ENCODE peak calls at places on chromosomes 11 and 22, in eight cellular contexts. O is cardiac muscle cell, T is AG04449, Q is endodermal cell, A is mammary epithelial cell, F is left lung, W is AG10803, N is brain microvascular endothelial cell. L is an unnamed sample.

GRCh38 chr11:11291432-11292015 is 61.5 kb downstream of the CSNK2A3 start:
- DNase-seq in O (no peak), T (no peak), Q (no peak), A (no peak), F (no peak), W (no peak), N (no peak), L (no peak)

GRCh38 chr11:1746516-1746931 is 3.9 kb downstream of the IFITM10 start:
- DNase-seq in O (no peak), T (no peak), Q (peak), A (peak), F (peak), W (no peak), N (no peak), L (no peak)

GRCh38 chr11:56916162-56916561 is 72.6 kb upstream of the OR5AK2 start:
- DNase-seq in O (no peak), T (no peak), Q (no peak), A (no peak), F (no peak), W (no peak), N (no peak), L (no peak)

GRCh38 chr11:121930004-121930965 is 185.7 kb downstream of the BLID start:
- DNase-seq in O (peak), T (no peak), Q (no peak), A (no peak), F (no peak), W (peak), N (no peak), L (no peak)

GRCh38 chr11:104881117-104881794 is 17.0 kb downstream of the CASP12 start:
- DNase-seq in O (no peak), T (no peak), Q (no peak), A (no peak), F (no peak), W (no peak), N (no peak), L (no peak)

GRCh38 chr11:69123593-69124545 is 31.9 kb upstream of the SMIM38 start:
- DNase-seq in O (no peak), T (no peak), Q (peak), A (no peak), F (no peak), W (no peak), N (no peak), L (no peak)

GRCh38 chr11:29448246-29448877 is 568.5 kb downstream of the KCNA4 start:
- DNase-seq in O (peak), T (no peak), Q (peak), A (peak), F (no peak), W (peak), N (peak), L (peak)

GRCh38 chr22:50701428-50702154 is 29.0 kb downstream of the SHANK3 start:
- DNase-seq in O (no peak), T (no peak), Q (peak), A (no peak), F (peak), W (no peak), N (no peak), L (no peak)

GRCh38 chr11:62922653-62923371 is 1.6 kb upstream of the CHRM1 start:
- DNase-seq in O (peak), T (no peak), Q (peak), A (no peak), F (no peak), W (no peak), N (no peak), L (no peak)

GRCh38 chr11:43944761-43945311 is 2.4 kb downstream of the C11orf96 start:
- DNase-seq in O (peak), T (no peak), Q (peak), A (peak), F (peak), W (no peak), N (peak), L (no peak)

GRCh38 chr11:114501901-114502300 is 57.8 kb downstream of the NXPE1 start:
- DNase-seq in O (no peak), T (no peak), Q (no peak), A (peak), F (no peak), W (peak), N (no peak), L (no peak)

GRCh38 chr22:43136801-43137200 is 6.4 kb downstream of the MCAT start:
- DNase-seq in O (no peak), T (no peak), Q (no peak), A (no peak), F (no peak), W (no peak), N (no peak), L (no peak)

GRCh38 chr11:6635082-6635932 is 16.1 kb upstream of the TPP1 start:
- DNase-seq in O (peak), T (no peak), Q (no peak), A (no peak), F (no peak), W (peak), N (no peak), L (no peak)

GRCh38 chr11:73143126-73143838 is 1.2 kb upstream of the FCHSD2 start:
- DNase-seq in O (peak), T (no peak), Q (no peak), A (no peak), F (no peak), W (no peak), N (no peak), L (no peak)

GRCh38 chr11:95067828-95068244 is 1.1 kb downstream of the SRSF8 start:
- DNase-seq in O (no peak), T (no peak), Q (no peak), A (no peak), F (no peak), W (peak), N (no peak), L (no peak)

GRCh38 chr11:120205596-120206161 is 5.2 kb upstream of the OAF start:
- DNase-seq in O (peak), T (no peak), Q (no peak), A (peak), F (no peak), W (peak), N (peak), L (peak)

GRCh38 chr22:32307617-32308016 is 50.0 kb upstream of the RFPL3 start:
- DNase-seq in O (no peak), T (no peak), Q (no peak), A (no peak), F (no peak), W (no peak), N (no peak), L (no peak)

GRCh38 chr11:113540416-113541330 is 65.5 kb upstream of the DRD2 start:
- DNase-seq in O (no peak), T (no peak), Q (peak), A (no peak), F (no peak), W (no peak), N (no peak), L (no peak)

GRCh38 chr11:11149671-11150459 is 203.2 kb downstream of the CSNK2A3 start:
- DNase-seq in O (no peak), T (no peak), Q (peak), A (no peak), F (no peak), W (no peak), N (no peak), L (no peak)

GRCh38 chr11:73633999-73634398 is 12.4 kb upstream of the PLEKHB1 start:
- DNase-seq in O (no peak), T (no peak), Q (no peak), A (no peak), F (no peak), W (no peak), N (no peak), L (no peak)

GRCh38 chr11:117099681-117100080 is 1.5 kb upstream of the SIK3 start:
- DNase-seq in O (no peak), T (no peak), Q (no peak), A (no peak), F (no peak), W (no peak), N (no peak), L (no peak)

GRCh38 chr22:45834795-45835194 is 142.2 kb downstream of the WNT7B start:
- DNase-seq in O (no peak), T (no peak), Q (no peak), A (no peak), F (no peak), W (no peak), N (no peak), L (no peak)

GRCh38 chr22:45832180-45832579 is 144.8 kb downstream of the WNT7B start:
- DNase-seq in O (no peak), T (no peak), Q (peak), A (no peak), F (no peak), W (no peak), N (no peak), L (no peak)

GRCh38 chr22:45833613-45834012 is 143.3 kb downstream of the WNT7B start:
- DNase-seq in O (no peak), T (no peak), Q (no peak), A (no peak), F (no peak), W (no peak), N (no peak), L (no peak)

GRCh38 chr22:45832959-45833580 is 143.9 kb downstream of the WNT7B start:
- DNase-seq in O (no peak), T (no peak), Q (no peak), A (peak), F (no peak), W (no peak), N (no peak), L (no peak)

GRCh38 chr22:45834241-45834640 is 142.7 kb downstream of the WNT7B start:
- DNase-seq in O (no peak), T (no peak), Q (no peak), A (no peak), F (no peak), W (no peak), N (no peak), L (no peak)
- H3K4me3 ChIP-seq in O (no peak), T (no peak), Q (no peak), A (no peak), F (no peak), W (no peak), N (no peak), L (no peak)

GRCh38 chr11:2891291-2891690 is 5.7 kb upstream of the CDKN1C start:
- DNase-seq in O (no peak), T (no peak), Q (peak), A (no peak), F (no peak), W (no peak), N (no peak), L (no peak)
- TF ChIP-seq CTCF in O (no peak), T (no peak), Q (peak), A (no peak), F (no peak), W (no peak), N (no peak), L (peak)

GRCh38 chr11:18324381-18324780 is 2.0 kb downstream of the GTF2H1 start:
- DNase-seq in O (no peak), T (no peak), Q (no peak), A (no peak), F (no peak), W (no peak), N (no peak), L (no peak)
- H3K4me3 ChIP-seq in O (no peak), T (peak), Q (peak), A (peak), F (no peak), W (peak), N (peak), L (peak)

GRCh38 chr11:70948855-70949551 is 303.4 kb downstream of the SHANK2 start:
- DNase-seq in O (no peak), T (no peak), Q (no peak), A (no peak), F (no peak), W (no peak), N (no peak), L (no peak)

GRCh38 chr11:70944141-70944540 is 308.2 kb downstream of the SHANK2 start:
- DNase-seq in O (no peak), T (no peak), Q (no peak), A (no peak), F (no peak), W (no peak), N (no peak), L (no peak)

GRCh38 chr11:70948416-70948815 is 304.0 kb downstream of the SHANK2 start:
- DNase-seq in O (no peak), T (no peak), Q (no peak), A (no peak), F (no peak), W (no peak), N (no peak), L (no peak)

GRCh38 chr11:70942593-70942992 is 309.8 kb downstream of the SHANK2 start:
- DNase-seq in O (no peak), T (no peak), Q (peak), A (no peak), F (no peak), W (no peak), N (no peak), L (no peak)

DNA sequence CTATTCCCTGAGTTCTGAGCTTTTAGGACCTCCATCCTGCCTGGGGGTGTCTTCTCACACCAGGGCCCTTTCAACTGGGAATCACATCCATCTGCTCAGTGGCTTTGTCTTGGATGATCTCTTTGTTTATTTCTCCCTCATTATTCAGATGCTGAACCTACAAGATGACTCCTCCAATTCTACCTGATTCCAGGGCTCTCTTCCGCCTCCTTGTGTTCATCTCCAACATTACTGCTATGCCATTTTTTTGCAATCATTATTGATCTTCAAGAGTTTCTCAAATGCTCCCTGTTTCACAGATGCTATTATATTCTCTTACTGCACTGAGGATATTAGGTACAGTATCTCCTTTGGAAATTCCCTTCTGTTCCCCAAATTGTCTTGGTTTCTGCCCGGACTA is 307.7 kb downstream of the SHANK2 start:
- DNase-seq in O (no peak), T (no peak), Q (no peak), A (no peak), F (no peak), W (no peak), N (no peak), L (no peak)
- TF ChIP-seq CTCF in O (no peak), T (no peak), Q (peak), A (no peak), F (no peak), W (no peak), N (no peak), L (no peak)

DNA sequence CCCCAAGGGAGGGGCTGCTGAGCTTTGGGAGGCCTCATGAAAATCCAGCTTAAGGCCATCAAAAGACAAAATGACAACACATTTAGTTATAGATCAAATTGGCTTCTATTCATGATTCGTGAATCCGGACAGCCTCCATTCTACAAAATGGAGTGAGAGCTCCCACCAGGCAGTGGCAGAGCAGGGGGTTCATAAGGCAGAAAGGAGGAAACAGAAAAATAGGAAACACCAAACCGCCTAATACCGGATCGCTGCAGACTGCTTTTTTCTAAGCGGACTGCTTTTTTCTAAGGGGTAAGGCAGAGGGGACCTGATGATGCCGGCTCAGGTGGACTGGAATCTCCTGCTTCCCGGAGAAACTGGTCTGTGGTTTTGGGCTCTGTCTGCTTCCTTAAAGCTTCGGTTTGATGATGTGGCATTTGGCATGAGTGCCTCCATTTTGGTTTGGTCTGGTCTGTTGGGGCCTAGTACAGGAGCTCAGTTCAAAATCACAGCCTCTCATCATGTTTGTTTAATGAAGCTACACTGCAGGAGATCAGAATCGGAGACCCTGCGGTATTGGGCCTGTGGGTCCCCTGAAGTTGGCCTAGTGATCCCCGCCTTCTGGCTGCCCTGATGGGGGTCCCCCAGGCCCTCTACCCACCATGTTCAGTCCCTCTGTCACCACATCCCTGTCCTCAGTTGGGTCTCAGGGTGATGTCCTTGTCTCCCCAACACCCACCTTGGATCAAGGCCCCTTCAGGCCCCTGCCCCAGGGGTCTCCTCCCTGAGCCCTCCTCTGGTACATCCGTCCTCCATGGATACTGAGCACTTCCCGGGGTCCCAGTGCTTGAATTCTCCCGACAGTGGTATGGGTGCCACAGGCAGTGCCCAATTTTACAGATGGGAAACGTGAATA is 1.2 kb downstream of the ALDH3B1 start:
- DNase-seq in O (no peak), T (no peak), Q (no peak), A (no peak), F (peak), W (no peak), N (no peak), L (no peak)
- H3K4me3 ChIP-seq in O (no peak), T (peak), Q (no peak), A (peak), F (peak), W (peak), N (peak), L (no peak)

DNA sequence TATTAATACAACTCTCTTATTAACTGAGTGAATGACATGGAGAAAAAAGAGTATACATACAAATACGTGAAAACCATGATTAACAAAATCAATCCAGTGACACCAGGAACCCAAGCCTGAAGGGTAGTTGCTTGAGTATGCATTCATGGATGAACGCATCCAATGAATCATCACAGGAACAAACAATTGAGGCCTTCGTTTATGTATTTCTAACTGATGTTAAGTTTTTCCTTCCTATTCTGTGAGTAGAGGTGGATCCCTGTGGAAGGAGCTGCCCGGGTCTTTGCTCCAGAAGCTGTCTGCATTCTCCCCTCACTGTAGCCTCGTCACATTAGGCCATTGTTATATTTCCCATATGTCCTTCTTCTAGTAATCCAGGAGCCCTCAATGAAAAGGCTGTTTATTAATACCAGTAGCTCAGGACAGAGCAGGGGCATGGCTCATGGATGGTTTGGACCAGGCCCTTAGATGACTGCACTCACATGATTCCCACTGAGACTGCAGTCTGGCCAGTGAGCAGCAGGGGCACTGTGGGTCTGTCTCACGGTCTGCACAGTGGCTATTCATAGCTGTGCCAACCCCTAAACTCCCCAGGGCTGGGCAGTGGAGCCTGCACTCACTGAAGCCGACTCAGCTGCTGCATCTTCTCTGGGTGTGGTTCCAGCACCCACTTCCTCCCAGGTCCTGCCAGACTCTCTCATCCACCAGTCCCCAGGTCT is 128.1 kb upstream of the TOP3B start:
- DNase-seq in O (peak), T (no peak), Q (peak), A (peak), F (no peak), W (peak), N (peak), L (peak)
- TF ChIP-seq CTCF in O (peak), T (peak), Q (peak), A (peak), F (peak), W (peak), N (peak), L (peak)

GRCh38 chr11:17077240-17077519 is 287 bp downstream of the RPS13 start:
- DNase-seq in O (no peak), T (no peak), Q (no peak), A (no peak), F (no peak), W (no peak), N (no peak), L (no peak)

GRCh38 chr11:17077520-17078401 is at the start of gene RPS13:
- DNase-seq in O (peak), T (peak), Q (peak), A (peak), F (peak), W (peak), N (peak), L (peak)

GRCh38 chr11:17076517-17077239 is 789 bp downstream of the RPS13 start:
- DNase-seq in O (peak), T (no peak), Q (no peak), A (no peak), F (no peak), W (peak), N (no peak), L (no peak)

GRCh38 chr11:17073370-17074027 is 4.0 kb downstream of the RPS13 start:
- DNase-seq in O (no peak), T (no peak), Q (no peak), A (no peak), F (no peak), W (no peak), N (no peak), L (no peak)

GRCh38 chr11:17075506-17075905 is 2.0 kb downstream of the RPS13 start:
- DNase-seq in O (no peak), T (no peak), Q (no peak), A (no peak), F (no peak), W (no peak), N (no peak), L (no peak)
- H3K4me3 ChIP-seq in O (no peak), T (peak), Q (peak), A (peak), F (no peak), W (peak), N (peak), L (no peak)

L was measured in astrocyte of the cerebellum.